ENCODE peak calls at places on chromosomes 16 and 17, in five cellular contexts. G is cardiac muscle cell; V is CD8-positive, alpha-beta T cell; M is spleen; O is A549. B is an unnamed sample.

GRCh38 chr16:85923153-85924021 is 24.4 kb downstream of the IRF8 start:
- DNase-seq in G (no peak), V (no peak), M (no peak), O (no peak), B (no peak)

GRCh38 chr16:50519001-50519400 is 29.2 kb upstream of the NKD1 start:
- DNase-seq in G (no peak), V (no peak), M (no peak), O (no peak), B (no peak)

GRCh38 chr16:20884240-20884556 is 16.0 kb downstream of the DCUN1D3 start:
- DNase-seq in G (no peak), V (no peak), M (no peak), O (no peak), B (no peak)

GRCh38 chr16:86751081-86752030 is 173.0 kb downstream of the FOXL1 start:
- DNase-seq in G (no peak), V (no peak), M (peak; percentile 29), O (no peak), B (no peak)

GRCh38 chr16:54171855-54172537 is 114.6 kb downstream of the IRX3 start:
- DNase-seq in G (peak; percentile 38), V (no peak), M (no peak), O (no peak), B (no peak)

GRCh38 chr17:46157443-46158107 is 35.7 kb downstream of the KANSL1 start:
- DNase-seq in G (no peak), V (no peak), M (no peak), O (no peak), B (no peak)

GRCh38 chr16:51500306-51500705 is 349.2 kb upstream of the SALL1 start:
- DNase-seq in G (no peak), V (no peak), M (no peak), O (peak; percentile 10), B (no peak)

GRCh38 chr17:30599424-30600061 is 122.3 kb downstream of the GOSR1 start:
- DNase-seq in G (no peak), V (no peak), M (no peak), O (no peak), B (no peak)

GRCh38 chr17:73645050-73645871 is 1.0 kb upstream of the SDK2 start:
- DNase-seq in G (peak; percentile 92), V (no peak), M (peak; percentile 91), O (peak; percentile 40), B (peak; percentile 53)

GRCh38 chr17:81859906-81860755 is at the start of gene P4HB:
- DNase-seq in G (no peak), V (no peak), M (peak; percentile 98), O (no peak), B (no peak)

GRCh38 chr16:73217654-73218053 is 169.7 kb upstream of the ZFHX3 start:
- DNase-seq in G (no peak), V (no peak), M (no peak), O (no peak), B (no peak)

GRCh38 chr16:88807142-88807625 is 3.6 kb downstream of the CDT1 start:
- DNase-seq in G (no peak), V (no peak), M (no peak), O (no peak), B (no peak)

GRCh38 chr17:19346351-19347255 is 15.9 kb downstream of the B9D1 start:
- DNase-seq in G (no peak), V (no peak), M (peak; percentile 71), O (peak; percentile 94), B (no peak)

GRCh38 chr17:38428643-38429371 is 543 bp downstream of the ARHGAP23 start:
- DNase-seq in G (no peak), V (no peak), M (peak; percentile 82), O (peak; percentile 67), B (no peak)

GRCh38 chr17:54626146-54626703 is 274.4 kb upstream of the TOM1L1 start:
- DNase-seq in G (peak; percentile 1), V (no peak), M (no peak), O (no peak), B (no peak)

GRCh38 chr17:44543213-44543904 is 13.9 kb upstream of the FZD2 start:
- DNase-seq in G (peak; percentile 83), V (no peak), M (no peak), O (peak; percentile 98), B (no peak)

GRCh38 chr16:75113046-75113491 is 3.5 kb downstream of the LDHD start:
- DNase-seq in G (no peak), V (no peak), M (peak; percentile 36), O (no peak), B (no peak)

GRCh38 chr17:38341035-38341721 is 2.6 kb downstream of the GPR179 start:
- DNase-seq in G (peak; percentile 77), V (no peak), M (no peak), O (no peak), B (no peak)

GRCh38 chr16:17302620-17303019 is 168.1 kb downstream of the XYLT1 start:
- DNase-seq in G (no peak), V (no peak), M (no peak), O (no peak), B (no peak)

GRCh38 chr16:4008116-4008515 is 108.1 kb downstream of the ADCY9 start:
- DNase-seq in G (no peak), V (no peak), M (no peak), O (no peak), B (no peak)

GRCh38 chr17:17146791-17147406 is 59.2 kb downstream of the PLD6 start:
- DNase-seq in G (no peak), V (no peak), M (no peak), O (peak; percentile 55), B (no peak)

GRCh38 chr17:18219016-18219415 is 6.4 kb upstream of the LLGL1 start:
- DNase-seq in G (no peak), V (no peak), M (no peak), O (no peak), B (no peak)

GRCh38 chr16:25141648-25142047 is 30.1 kb downstream of the LCMT1 start:
- DNase-seq in G (no peak), V (no peak), M (no peak), O (no peak), B (no peak)

GRCh38 chr17:50807014-50807413 is 28.4 kb upstream of the WFIKKN2 start:
- DNase-seq in G (no peak), V (no peak), M (no peak), O (no peak), B (no peak)

GRCh38 chr17:218711-219110 is 37.3 kb upstream of the DOC2B start:
- DNase-seq in G (no peak), V (no peak), M (peak; percentile 63), O (no peak), B (no peak)

GRCh38 chr17:63843387-63844292 is 1.2 kb upstream of the SMARCD2 start:
- DNase-seq in G (no peak), V (no peak), M (peak; percentile 87), O (no peak), B (peak; percentile 32)

GRCh38 chr17:7464081-7464480 is 15.3 kb downstream of the ZBTB4 start:
- DNase-seq in G (no peak), V (no peak), M (no peak), O (no peak), B (no peak)

GRCh38 chr16:57614546-57615343 is 13.7 kb upstream of the ADGRG1 start:
- DNase-seq in G (no peak), V (no peak), M (peak; percentile 72), O (no peak), B (no peak)

GRCh38 chr16:11676799-11677198 is 8.5 kb downstream of the SNN start:
- DNase-seq in G (no peak), V (no peak), M (no peak), O (no peak), B (no peak)

GRCh38 chr17:57245786-57246185 is 10.5 kb upstream of the MSI2 start:
- DNase-seq in G (no peak), V (no peak), M (no peak), O (no peak), B (no peak)
- H3K4me3 ChIP-seq in G (no peak overlapping the region), V (no peak overlapping the region), M (no peak overlapping the region), O (no peak overlapping the region), B (no peak overlapping the region)

DNA sequence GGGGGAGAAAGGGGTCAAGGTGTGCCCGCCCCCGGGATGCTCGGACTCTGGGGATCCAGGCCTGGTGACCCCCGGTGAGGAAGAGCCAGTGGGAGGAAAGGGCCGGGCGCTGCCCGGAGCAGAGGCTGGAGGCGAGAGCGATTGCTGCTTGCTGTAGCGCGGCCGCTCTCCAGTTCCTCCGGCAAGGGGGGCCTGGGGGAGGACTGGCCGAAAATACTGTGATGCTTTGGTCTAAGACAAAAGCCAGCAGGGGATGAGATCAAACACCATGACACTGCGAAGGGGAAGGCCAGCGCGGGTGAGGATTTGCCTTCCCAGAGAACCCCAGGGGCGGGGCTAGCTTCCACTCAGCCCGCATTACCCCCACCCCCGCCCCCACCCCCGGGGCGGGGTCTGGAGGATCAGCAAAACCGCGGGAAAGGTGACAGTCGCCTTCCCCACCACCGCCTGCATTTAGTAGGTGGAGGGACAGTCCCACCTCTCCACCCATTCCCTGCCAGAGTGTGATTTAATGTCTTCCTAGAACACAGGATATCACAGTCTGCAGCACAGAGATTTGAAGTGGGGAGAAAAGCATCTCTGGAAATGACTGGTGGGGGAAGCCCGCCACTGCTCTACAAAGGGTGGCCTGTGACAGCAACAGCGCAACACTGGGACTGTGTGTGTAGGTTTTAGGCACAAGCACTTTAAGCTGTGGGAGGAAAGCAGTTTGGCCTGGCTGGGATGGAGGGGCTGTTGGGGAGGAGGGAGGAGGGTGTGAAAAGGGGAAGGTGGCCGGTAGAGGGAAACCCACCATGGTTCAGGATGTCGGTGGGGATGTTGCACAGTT is 25.7 kb downstream of the MRC2 start:
- DNase-seq in G (peak; percentile 45), V (peak; percentile 13), M (peak; percentile 82), O (peak; percentile 94), B (peak; percentile 45)
- H3K27ac ChIP-seq in G (peak overlapping the region; percentile 79), V (no peak overlapping the region), M (peak overlapping the region; percentile 64), O (peak overlapping the region; percentile 90), B (no peak overlapping the region)

GRCh38 chr16:9122342-9122741 is 30.9 kb downstream of the HAPSTR1 start:
- DNase-seq in G (no peak), V (no peak), M (peak; percentile 47), O (no peak), B (no peak)
- H3K4me1 ChIP-seq in G (no peaks in the 10 kb centered on the region), V (peaks cover 25% of the 10 kb centered on the region), M (peaks cover 69% of the 10 kb centered on the region), O (peaks cover 69% of the 10 kb centered on the region), B (peaks cover 18% of the 10 kb centered on the region)

GRCh38 chr17:40666366-40666765 is 1.4 kb upstream of the KRT222 start:
- DNase-seq in G (no peak), V (no peak), M (no peak), O (no peak), B (no peak)

GRCh38 chr17:40663252-40663651 is 1.7 kb downstream of the KRT222 start:
- DNase-seq in G (no peak), V (no peak), M (no peak), O (no peak), B (no peak)

GRCh38 chr17:40659909-40660308 is 5.1 kb downstream of the KRT222 start:
- DNase-seq in G (no peak), V (no peak), M (no peak), O (no peak), B (no peak)

DNA sequence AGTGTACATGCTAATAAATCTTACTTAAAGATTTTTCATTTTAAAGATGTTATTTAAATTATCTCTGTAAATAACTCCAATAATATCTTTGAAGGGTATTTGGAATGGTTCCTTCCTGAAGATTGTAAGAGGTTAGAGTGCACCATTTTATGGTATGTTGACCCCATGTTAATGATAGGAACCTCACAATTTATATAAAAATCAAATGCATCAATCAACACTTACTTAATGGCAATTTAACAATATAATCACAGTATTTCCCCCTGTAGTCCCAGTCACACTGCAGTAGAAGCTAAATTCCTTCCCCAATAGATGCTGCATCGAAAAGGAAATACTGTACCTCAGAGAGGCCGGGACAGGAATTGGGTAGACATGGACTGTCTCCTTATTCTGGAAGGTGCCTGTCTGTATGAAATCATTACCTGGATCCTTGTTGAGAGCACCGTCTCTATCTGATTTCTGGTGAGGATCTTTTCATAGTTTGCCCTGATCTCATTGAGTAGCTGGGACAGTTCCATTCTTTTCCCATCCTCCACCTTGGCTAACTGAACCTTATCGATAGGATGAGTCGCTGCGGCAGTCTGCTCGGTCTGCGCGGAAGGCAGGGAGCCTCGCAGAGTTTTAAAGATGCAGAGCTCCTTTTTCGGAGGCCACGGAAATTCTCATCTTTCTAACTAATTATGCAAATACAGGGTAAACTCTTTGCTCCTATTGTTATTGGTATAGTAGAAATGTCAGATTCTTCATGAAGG is at the start of gene KRT222:
- DNase-seq in G (peak; percentile 5), V (no peak), M (no peak), O (no peak), B (no peak)
- H3K4me3 ChIP-seq in G (no peak within 1 kb of the TSS), V (no peak within 1 kb of the TSS), M (peak within 1 kb of the TSS; percentile 15), O (peak within 1 kb of the TSS; percentile 34), B (no peak within 1 kb of the TSS)

B was measured in CD8-positive, alpha-beta memory T cell.